ENCODE peak calls at places on chromosomes 2 and 18, in ten cellular contexts. Y is BE2C, E is fibroblast of lung, X is pancreas, H is endodermal cell, W is A549, J is adipocyte, R is tibial artery, D is iPS DF 6.9, Q is sigmoid colon. V is an unnamed sample. For H3K4me1, the result is how much of the 10 kb centered on the place peaks cover.

GRCh38 chr2:101597347-101597944 is 100.1 kb upstream of the MAP4K4 start:
- DNase-seq in Y (no peak), X (no peak), H (no peak), J (peak), E (peak), W (peak), Q (no peak), D (no peak), R (no peak), V (peak)

GRCh38 chr2:176768185-176768584 is 444.4 kb upstream of the HNRNPA3 start:
- DNase-seq in E (no peak), X (peak), Q (no peak), D (no peak), W (no peak), J (no peak), H (no peak), R (no peak), Y (no peak), V (no peak)

GRCh38 chr2:127733816-127734537 is 32.7 kb downstream of the SFT2D3 start:
- DNase-seq in X (no peak), D (no peak), E (peak), W (no peak), Q (no peak), J (peak), Y (no peak), R (no peak), H (no peak), V (peak)

GRCh38 chr2:238509151-238509820 is 82.6 kb downstream of the ASB1 start:
- DNase-seq in Q (no peak), W (no peak), J (peak), H (peak), E (peak), X (peak), D (no peak), Y (no peak), R (peak), V (peak)

GRCh38 chr18:33495278-33495677 is 54.8 kb upstream of the CCDC178 start:
- DNase-seq in D (peak), Y (peak), E (peak), Q (no peak), J (peak), W (peak), R (no peak), H (peak), X (no peak), V (no peak)

GRCh38 chr2:236554629-236555282 is 14.9 kb upstream of the ACKR3 start:
- DNase-seq in J (no peak), Y (no peak), Q (no peak), R (no peak), H (peak), E (no peak), X (no peak), D (no peak), W (no peak), V (no peak)

GRCh38 chr2:144711546-144712276 is 191.8 kb upstream of the ZEB2 start:
- DNase-seq in X (no peak), R (no peak), W (no peak), D (no peak), H (no peak), E (no peak), J (no peak), Y (no peak), Q (no peak), V (no peak)

GRCh38 chr2:117997872-117998454 is 15.9 kb downstream of the CCDC93 start:
- DNase-seq in Q (no peak), X (no peak), D (no peak), R (no peak), W (no peak), J (no peak), Y (no peak), H (no peak), E (no peak), V (no peak)

GRCh38 chr2:176997074-176997791 is 215.4 kb upstream of the HNRNPA3 start:
- DNase-seq in H (no peak), Q (no peak), J (peak), E (peak), R (no peak), Y (no peak), X (no peak), D (no peak), W (peak), V (peak)

GRCh38 chr2:234377761-234378341 is 119.0 kb downstream of the ARL4C start:
- DNase-seq in E (peak), Q (no peak), D (no peak), H (peak), X (no peak), R (no peak), Y (no peak), W (no peak), J (peak), V (peak)

GRCh38 chr18:33467531-33467930 is 27.0 kb upstream of the CCDC178 start:
- DNase-seq in E (peak), Y (no peak), X (no peak), R (no peak), D (no peak), Q (no peak), H (no peak), W (no peak), J (no peak), V (no peak)

GRCh38 chr18:7467708-7468466 is 99.2 kb upstream of the PTPRM start:
- DNase-seq in H (no peak), D (no peak), R (no peak), Q (no peak), W (peak), J (no peak), Y (peak), X (no peak), E (peak), V (no peak)

GRCh38 chr2:42077343-42077742 is 29.5 kb downstream of the PKDCC start:
- DNase-seq in E (no peak), Y (no peak), J (no peak), H (peak), D (no peak), R (no peak), W (no peak), X (no peak), Q (no peak), V (no peak)

GRCh38 chr18:46917808-46918600 is 602 bp downstream of the KATNAL2 start:
- DNase-seq in Q (no peak), H (peak), Y (peak), X (no peak), W (peak), R (no peak), D (peak), J (peak), E (peak), V (peak)

DNA sequence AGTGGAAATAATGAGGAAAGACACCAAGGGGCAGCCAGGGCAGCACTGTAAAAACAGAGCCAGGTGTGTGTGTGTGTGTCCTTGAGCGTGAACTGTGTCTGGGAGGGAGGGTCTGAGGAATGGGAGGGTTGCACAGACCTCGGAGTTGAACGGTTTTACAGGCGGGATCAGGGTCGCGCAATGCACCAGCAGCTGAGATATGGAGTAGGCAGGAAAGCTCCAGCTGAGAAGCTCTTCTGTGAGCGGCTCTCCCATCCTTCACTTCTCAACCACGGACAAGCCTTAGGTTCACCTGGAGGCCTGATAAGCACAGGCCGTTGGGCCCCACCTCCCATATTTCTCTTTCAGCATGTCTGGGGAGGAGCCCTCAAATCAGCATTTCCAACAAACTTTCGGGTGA is 12.1 kb downstream of the SERTAD2 start:
- DNase-seq in R (no peak), H (no peak), D (no peak), J (no peak), Q (no peak), E (no peak), X (peak), Y (no peak), W (no peak), V (no peak)
- H3K4me1 ChIP-seq in R (under half), H (half or more), D (under half), J (half or more), Q (half or more), E (under half), X (under half), Y (under half), W (half or more), V (half or more)

DNA sequence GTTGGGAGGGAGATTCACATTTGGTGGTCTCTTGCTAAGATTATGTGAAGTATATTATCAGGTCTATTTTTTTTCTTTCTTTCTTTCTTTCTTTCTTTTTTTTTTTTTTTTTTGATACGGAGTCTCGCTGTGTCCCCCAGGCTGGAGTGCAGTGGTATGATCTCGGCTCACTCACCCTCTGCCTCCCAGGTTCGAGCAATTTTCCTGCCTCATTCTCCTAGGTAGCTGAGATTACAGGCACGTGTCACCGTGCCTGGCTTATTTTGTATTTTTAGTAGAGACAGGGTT is 9.8 kb downstream of the TET3 start:
- DNase-seq in Y (no peak), X (no peak), R (peak), W (no peak), J (no peak), Q (no peak), D (no peak), E (no peak), H (no peak), V (no peak)
- H3K4me1 ChIP-seq in Y (under half), X (under half), R (under half), W (under half), J (under half), Q (under half), D (under half), E (under half), H (under half), V (under half)

GRCh38 chr2:172081248-172082022 is 3.9 kb upstream of the DLX1 start:
- DNase-seq in Y (no peak), X (no peak), W (no peak), J (no peak), H (peak), E (no peak), R (no peak), D (no peak), Q (no peak), V (peak)
- H3K4me1 ChIP-seq in Y (under half), X (under half), W (under half), J (under half), H (under half), E (under half), R (under half), D (under half), Q (under half), V (under half)

DNA sequence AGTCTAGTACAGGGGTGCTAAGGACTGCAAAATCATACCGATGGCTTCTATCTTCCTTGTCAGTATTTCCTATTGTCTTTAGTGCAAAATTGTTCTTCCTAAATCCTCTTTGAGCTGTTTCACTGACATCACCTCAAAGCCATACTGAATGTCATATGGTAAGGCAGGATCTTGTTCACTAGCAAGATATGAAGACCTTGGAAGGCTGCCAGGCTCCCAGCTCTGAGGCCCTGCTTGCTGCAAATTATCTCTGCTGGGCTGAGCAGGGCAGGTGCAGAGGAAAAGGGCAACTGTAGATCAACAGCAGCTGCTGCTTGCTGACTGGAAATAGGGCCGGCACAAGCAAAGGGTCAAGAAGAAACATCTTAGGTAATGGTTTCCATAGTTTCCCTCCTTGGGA is 58.2 kb downstream of the PMAIP1 start:
- DNase-seq in X (peak), W (peak), R (no peak), D (no peak), H (no peak), E (peak), J (peak), Q (no peak), Y (peak), V (no peak)
- H3K4me1 ChIP-seq in X (under half), W (under half), R (under half), D (under half), H (under half), E (under half), J (under half), Q (under half), Y (under half), V (under half)